ENCODE peak calls at places on chromosomes 13 and 19, in six cellular contexts. One of them, this sample, is unnamed.

GRCh38 chr19:45171211-45171623 is 6.8 kb downstream of the TRAPPC6A start:
- DNase-seq in ascending aorta: no peak
- DNase-seq in heart left ventricle: no peak
- DNase-seq in mammary epithelial cell: no peak
- DNase-seq in body of pancreas: no peak
- DNase-seq in foreskin fibroblast: no peak
- DNase-seq in this sample: no peak

GRCh38 chr19:51365211-51366049 is 758 bp downstream of the ETFB start:
- DNase-seq in ascending aorta: peak
- DNase-seq in heart left ventricle: no peak
- DNase-seq in mammary epithelial cell: peak
- DNase-seq in body of pancreas: peak
- DNase-seq in foreskin fibroblast: peak
- DNase-seq in this sample: peak

GRCh38 chr19:46603752-46604241 is 2.7 kb downstream of the CALM3 start:
- DNase-seq in ascending aorta: peak
- DNase-seq in heart left ventricle: peak
- DNase-seq in mammary epithelial cell: no peak
- DNase-seq in body of pancreas: no peak
- DNase-seq in foreskin fibroblast: peak
- DNase-seq in this sample: no peak

GRCh38 chr13:69389899-69390298 is 717.7 kb upstream of the ATXN8OS start:
- DNase-seq in ascending aorta: no peak
- DNase-seq in heart left ventricle: no peak
- DNase-seq in mammary epithelial cell: no peak
- DNase-seq in body of pancreas: no peak
- DNase-seq in foreskin fibroblast: peak
- DNase-seq in this sample: no peak

GRCh38 chr19:53907193-53907581 is 1.9 kb upstream of the CACNG7 start:
- DNase-seq in ascending aorta: no peak
- DNase-seq in heart left ventricle: no peak
- DNase-seq in mammary epithelial cell: no peak
- DNase-seq in body of pancreas: no peak
- DNase-seq in foreskin fibroblast: no peak
- DNase-seq in this sample: no peak

GRCh38 chr13:25961294-25961693 is 90.5 kb downstream of the SHISA2 start:
- DNase-seq in ascending aorta: no peak
- DNase-seq in heart left ventricle: no peak
- DNase-seq in mammary epithelial cell: no peak
- DNase-seq in body of pancreas: no peak
- DNase-seq in foreskin fibroblast: no peak
- DNase-seq in this sample: no peak

GRCh38 chr19:39253374-39254149 is 4.9 kb upstream of the IFNL4 start:
- DNase-seq in ascending aorta: no peak
- DNase-seq in heart left ventricle: no peak
- DNase-seq in mammary epithelial cell: no peak
- DNase-seq in body of pancreas: no peak
- DNase-seq in foreskin fibroblast: no peak
- DNase-seq in this sample: no peak

GRCh38 chr13:95438297-95438696 is 114.2 kb upstream of the CLDN10 start:
- DNase-seq in ascending aorta: no peak
- DNase-seq in heart left ventricle: no peak
- DNase-seq in mammary epithelial cell: no peak
- DNase-seq in body of pancreas: no peak
- DNase-seq in foreskin fibroblast: no peak
- DNase-seq in this sample: no peak

GRCh38 chr19:45087531-45087930 is 5.4 kb upstream of the PPP1R37 start:
- DNase-seq in ascending aorta: no peak
- DNase-seq in heart left ventricle: no peak
- DNase-seq in mammary epithelial cell: no peak
- DNase-seq in body of pancreas: no peak
- DNase-seq in foreskin fibroblast: no peak
- DNase-seq in this sample: no peak

GRCh38 chr13:35468195-35468594 is 8.3 kb downstream of the MAB21L1 start:
- DNase-seq in ascending aorta: no peak
- DNase-seq in heart left ventricle: no peak
- DNase-seq in mammary epithelial cell: no peak
- DNase-seq in body of pancreas: no peak
- DNase-seq in foreskin fibroblast: peak
- DNase-seq in this sample: peak

GRCh38 chr13:107600986-107601385 is 614.4 kb downstream of the LIG4 start:
- DNase-seq in ascending aorta: no peak
- DNase-seq in heart left ventricle: no peak
- DNase-seq in mammary epithelial cell: no peak
- DNase-seq in body of pancreas: no peak
- DNase-seq in foreskin fibroblast: no peak
- DNase-seq in this sample: no peak

GRCh38 chr19:7888145-7888825 is at the start of gene LRRC8E:
- DNase-seq in ascending aorta: no peak
- DNase-seq in heart left ventricle: peak
- DNase-seq in mammary epithelial cell: peak
- DNase-seq in body of pancreas: peak
- DNase-seq in foreskin fibroblast: peak
- DNase-seq in this sample: peak

GRCh38 chr13:46321494-46322225 is 65.4 kb downstream of the RUBCNL start:
- DNase-seq in ascending aorta: peak
- DNase-seq in heart left ventricle: peak
- DNase-seq in mammary epithelial cell: peak
- DNase-seq in body of pancreas: peak
- DNase-seq in foreskin fibroblast: peak
- DNase-seq in this sample: peak

GRCh38 chr13:114005206-114005720 is 31.4 kb upstream of the C13orf46 start:
- DNase-seq in ascending aorta: peak
- DNase-seq in heart left ventricle: no peak
- DNase-seq in mammary epithelial cell: no peak
- DNase-seq in body of pancreas: no peak
- DNase-seq in foreskin fibroblast: no peak
- DNase-seq in this sample: no peak

GRCh38 chr19:7852851-7853759 is 21.1 kb downstream of the PRR36 start:
- DNase-seq in ascending aorta: no peak
- DNase-seq in heart left ventricle: peak
- DNase-seq in mammary epithelial cell: peak
- DNase-seq in body of pancreas: peak
- DNase-seq in foreskin fibroblast: peak
- DNase-seq in this sample: peak

GRCh38 chr13:46341112-46341711 is 45.8 kb downstream of the RUBCNL start:
- DNase-seq in ascending aorta: no peak
- DNase-seq in heart left ventricle: no peak
- DNase-seq in mammary epithelial cell: peak
- DNase-seq in body of pancreas: no peak
- DNase-seq in foreskin fibroblast: peak
- DNase-seq in this sample: peak

GRCh38 chr13:46160474-46161066 is 21.4 kb downstream of the LCP1 start:
- DNase-seq in ascending aorta: no peak
- DNase-seq in heart left ventricle: no peak
- DNase-seq in mammary epithelial cell: peak
- DNase-seq in body of pancreas: peak
- DNase-seq in foreskin fibroblast: peak
- DNase-seq in this sample: peak

GRCh38 chr19:54045771-54046170 is 17.9 kb downstream of the VSTM1 start:
- DNase-seq in ascending aorta: no peak
- DNase-seq in heart left ventricle: no peak
- DNase-seq in mammary epithelial cell: no peak
- DNase-seq in body of pancreas: no peak
- DNase-seq in foreskin fibroblast: no peak
- DNase-seq in this sample: no peak

GRCh38 chr13:19596960-19597361 is 35.6 kb upstream of the TPTE2 start:
- DNase-seq in ascending aorta: no peak
- DNase-seq in heart left ventricle: no peak
- DNase-seq in mammary epithelial cell: peak
- DNase-seq in body of pancreas: no peak
- DNase-seq in foreskin fibroblast: peak
- DNase-seq in this sample: no peak

GRCh38 chr19:4870025-4870700 is 2.7 kb upstream of the PLIN3 start:
- DNase-seq in ascending aorta: peak
- DNase-seq in heart left ventricle: no peak
- DNase-seq in mammary epithelial cell: peak
- DNase-seq in body of pancreas: peak
- DNase-seq in foreskin fibroblast: peak
- DNase-seq in this sample: peak

GRCh38 chr19:12788682-12789097 is 2.6 kb upstream of the JUNB start:
- DNase-seq in ascending aorta: peak
- DNase-seq in heart left ventricle: peak
- DNase-seq in mammary epithelial cell: peak
- DNase-seq in body of pancreas: peak
- DNase-seq in foreskin fibroblast: peak
- DNase-seq in this sample: peak

GRCh38 chr13:69565334-69565733 is 542.3 kb upstream of the ATXN8OS start:
- DNase-seq in ascending aorta: no peak
- DNase-seq in heart left ventricle: no peak
- DNase-seq in mammary epithelial cell: peak
- DNase-seq in body of pancreas: no peak
- DNase-seq in foreskin fibroblast: no peak
- DNase-seq in this sample: no peak

GRCh38 chr19:19169236-19170052 is 619 bp downstream of the MEF2B start:
- DNase-seq in ascending aorta: no peak
- DNase-seq in heart left ventricle: no peak
- DNase-seq in mammary epithelial cell: no peak
- DNase-seq in body of pancreas: no peak
- DNase-seq in foreskin fibroblast: no peak
- DNase-seq in this sample: no peak

GRCh38 chr19:19171821-19172532 is 1.9 kb upstream of the MEF2B start:
- DNase-seq in ascending aorta: no peak
- DNase-seq in heart left ventricle: no peak
- DNase-seq in mammary epithelial cell: no peak
- DNase-seq in body of pancreas: no peak
- DNase-seq in foreskin fibroblast: peak
- DNase-seq in this sample: peak

GRCh38 chr19:19167612-19168011 is 2.5 kb downstream of the MEF2B start:
- DNase-seq in ascending aorta: no peak
- DNase-seq in heart left ventricle: no peak
- DNase-seq in mammary epithelial cell: no peak
- DNase-seq in body of pancreas: no peak
- DNase-seq in foreskin fibroblast: no peak
- DNase-seq in this sample: no peak

GRCh38 chr19:19171110-19171672 is 1.1 kb upstream of the MEF2B start:
- DNase-seq in ascending aorta: no peak
- DNase-seq in heart left ventricle: no peak
- DNase-seq in mammary epithelial cell: no peak
- DNase-seq in body of pancreas: no peak
- DNase-seq in foreskin fibroblast: no peak
- DNase-seq in this sample: no peak

GRCh38 chr19:19170053-19170945 is at the start of gene MEF2B:
- DNase-seq in ascending aorta: peak
- DNase-seq in heart left ventricle: peak
- DNase-seq in mammary epithelial cell: peak
- DNase-seq in body of pancreas: peak
- DNase-seq in foreskin fibroblast: peak
- DNase-seq in this sample: peak
- H3K4me3 ChIP-seq in ascending aorta: peak
- H3K4me3 ChIP-seq in heart left ventricle: peak
- H3K4me3 ChIP-seq in mammary epithelial cell: no peak
- H3K4me3 ChIP-seq in body of pancreas: no peak
- H3K4me3 ChIP-seq in foreskin fibroblast: no peak
- H3K4me3 ChIP-seq in this sample: no peak

GRCh38 chr13:71483733-71484132 is 383.3 kb downstream of the DACH1 start:
- DNase-seq in ascending aorta: no peak
- DNase-seq in heart left ventricle: no peak
- DNase-seq in mammary epithelial cell: no peak
- DNase-seq in body of pancreas: no peak
- DNase-seq in foreskin fibroblast: no peak
- DNase-seq in this sample: no peak

GRCh38 chr13:71477735-71478134 is 389.3 kb downstream of the DACH1 start:
- DNase-seq in ascending aorta: no peak
- DNase-seq in heart left ventricle: no peak
- DNase-seq in mammary epithelial cell: no peak
- DNase-seq in body of pancreas: no peak
- DNase-seq in foreskin fibroblast: peak
- DNase-seq in this sample: no peak
- TF ChIP-seq CTCF in ascending aorta: no peak
- TF ChIP-seq CTCF in heart left ventricle: peak
- TF ChIP-seq CTCF in mammary epithelial cell: peak
- TF ChIP-seq CTCF in body of pancreas: peak
- TF ChIP-seq CTCF in foreskin fibroblast: peak
- TF ChIP-seq CTCF in this sample: no peak

DNA sequence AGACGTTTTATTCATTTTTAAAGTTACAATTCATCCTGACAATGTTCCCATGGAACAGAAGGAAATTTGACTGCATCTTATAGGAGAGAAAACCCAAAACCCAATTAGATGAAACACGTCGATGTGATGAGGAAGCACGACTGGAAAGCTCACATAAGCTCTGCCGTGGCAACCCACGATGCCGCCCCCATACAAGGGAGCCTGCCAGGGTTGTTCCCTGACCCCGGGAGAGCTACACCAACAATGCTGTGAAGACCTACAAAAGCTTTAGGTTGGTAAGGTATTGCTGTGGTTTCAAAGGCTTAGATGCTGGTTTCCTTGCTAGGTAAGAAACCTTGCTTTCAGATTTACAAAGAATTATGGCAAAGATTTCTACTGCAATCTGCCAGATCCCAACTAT is 393.1 kb downstream of the KLF12 start:
- DNase-seq in ascending aorta: no peak
- DNase-seq in heart left ventricle: no peak
- DNase-seq in mammary epithelial cell: no peak
- DNase-seq in body of pancreas: no peak
- DNase-seq in foreskin fibroblast: peak
- DNase-seq in this sample: peak
- H3K4me3 ChIP-seq in ascending aorta: peak
- H3K4me3 ChIP-seq in heart left ventricle: peak
- H3K4me3 ChIP-seq in mammary epithelial cell: no peak
- H3K4me3 ChIP-seq in body of pancreas: no peak
- H3K4me3 ChIP-seq in foreskin fibroblast: peak
- H3K4me3 ChIP-seq in this sample: peak

GRCh38 chr19:17420267-17420924 is 549 bp downstream of the MVB12A start:
- DNase-seq in ascending aorta: peak
- DNase-seq in heart left ventricle: peak
- DNase-seq in mammary epithelial cell: peak
- DNase-seq in body of pancreas: peak
- DNase-seq in foreskin fibroblast: peak
- DNase-seq in this sample: no peak
- TF ChIP-seq CTCF in ascending aorta: no peak
- TF ChIP-seq CTCF in heart left ventricle: no peak
- TF ChIP-seq CTCF in mammary epithelial cell: no peak
- TF ChIP-seq CTCF in body of pancreas: no peak
- TF ChIP-seq CTCF in foreskin fibroblast: no peak
- TF ChIP-seq CTCF in this sample: no peak

GRCh38 chr19:17687141-17687856 is 855 bp downstream of the UNC13A start:
- DNase-seq in ascending aorta: no peak
- DNase-seq in heart left ventricle: no peak
- DNase-seq in mammary epithelial cell: no peak
- DNase-seq in body of pancreas: no peak
- DNase-seq in foreskin fibroblast: no peak
- DNase-seq in this sample: no peak
- H3K4me3 ChIP-seq in ascending aorta: peak
- H3K4me3 ChIP-seq in heart left ventricle: peak
- H3K4me3 ChIP-seq in mammary epithelial cell: no peak
- H3K4me3 ChIP-seq in body of pancreas: no peak
- H3K4me3 ChIP-seq in foreskin fibroblast: no peak
- H3K4me3 ChIP-seq in this sample: no peak

GRCh38 chr13:49652691-49653305 is 24.5 kb downstream of the ARL11 start:
- DNase-seq in ascending aorta: no peak
- DNase-seq in heart left ventricle: no peak
- DNase-seq in mammary epithelial cell: no peak
- DNase-seq in body of pancreas: peak
- DNase-seq in foreskin fibroblast: peak
- DNase-seq in this sample: peak
- TF ChIP-seq CTCF in ascending aorta: no peak
- TF ChIP-seq CTCF in heart left ventricle: peak
- TF ChIP-seq CTCF in mammary epithelial cell: peak
- TF ChIP-seq CTCF in body of pancreas: peak
- TF ChIP-seq CTCF in foreskin fibroblast: peak
- TF ChIP-seq CTCF in this sample: peak

GRCh38 chr13:113002891-113003290 is 33.9 kb downstream of the MCF2L start:
- DNase-seq in ascending aorta: no peak
- DNase-seq in heart left ventricle: no peak
- DNase-seq in mammary epithelial cell: no peak
- DNase-seq in body of pancreas: no peak
- DNase-seq in foreskin fibroblast: no peak
- DNase-seq in this sample: no peak
- H3K4me3 ChIP-seq in ascending aorta: no peak
- H3K4me3 ChIP-seq in heart left ventricle: no peak
- H3K4me3 ChIP-seq in mammary epithelial cell: no peak
- H3K4me3 ChIP-seq in body of pancreas: no peak
- H3K4me3 ChIP-seq in foreskin fibroblast: no peak
- H3K4me3 ChIP-seq in this sample: no peak

This sample was measured in AG10803.